ENCODE peak calls at places on chromosomes 3 and 15, in eight cellular contexts. Y is HCT116, D is H1, O is SK-N-MC, P is transverse colon, T is GM23338, M is stomach, N is HepG2. W is an unnamed sample.
A peak's percentile ranks its signal among the peaks of the same experiment; 100 is the strongest.

GRCh38 chr3:36792342-36792741 is 28.0 kb upstream of the DCLK3 start:
- DNase-seq in Y (peak; percentile 24), D (peak; percentile 66), O (no peak), P (no peak), T (peak; percentile 86), M (no peak), N (peak; percentile 30), W (no peak)

GRCh38 chr15:68383161-68384074 is 48.5 kb downstream of the ITGA11 start:
- DNase-seq in Y (peak; percentile 36), D (peak; percentile 55), O (no peak), P (peak; percentile 23), T (peak; percentile 77), M (peak; percentile 26), N (peak; percentile 39), W (peak; percentile 24)

GRCh38 chr3:151817473-151817872 is 3.6 kb downstream of the AADAC start:
- DNase-seq in Y (no peak), D (no peak), O (no peak), P (no peak), T (no peak), M (no peak), N (peak; percentile 80), W (no peak)

GRCh38 chr15:76107169-76107568 is 47.4 kb downstream of the TMEM266 start:
- DNase-seq in Y (no peak), D (no peak), O (no peak), P (no peak), T (no peak), M (no peak), N (no peak), W (no peak)

GRCh38 chr15:48636511-48636910 is 9.0 kb downstream of the FBN1 start:
- DNase-seq in Y (no peak), D (no peak), O (no peak), P (no peak), T (no peak), M (no peak), N (no peak), W (no peak)

GRCh38 chr15:47586653-47587224 is 130.6 kb upstream of the SEMA6D start:
- DNase-seq in Y (no peak), D (no peak), O (peak; percentile 83), P (peak; percentile 71), T (no peak), M (no peak), N (no peak), W (no peak)

GRCh38 chr3:119608591-119608990 is 10.9 kb downstream of the PLA1A start:
- DNase-seq in Y (no peak), D (no peak), O (no peak), P (no peak), T (no peak), M (no peak), N (no peak), W (no peak)

GRCh38 chr3:101333883-101334282 is 13.5 kb upstream of the IMPG2 start:
- DNase-seq in Y (no peak), D (peak; percentile 44), O (no peak), P (no peak), T (no peak), M (no peak), N (no peak), W (no peak)

GRCh38 chr15:80402339-80402738 is 1.8 kb upstream of the ARNT2 start:
- DNase-seq in Y (no peak), D (no peak), O (no peak), P (no peak), T (no peak), M (no peak), N (no peak), W (no peak)

GRCh38 chr3:175070946-175071345 is 211.8 kb downstream of the NAALADL2 start:
- DNase-seq in Y (no peak), D (no peak), O (no peak), P (no peak), T (no peak), M (no peak), N (no peak), W (no peak)

GRCh38 chr3:195823998-195824397 is 12.3 kb upstream of the MUC4 start:
- DNase-seq in Y (no peak), D (no peak), O (no peak), P (peak; percentile 44), T (no peak), M (peak; percentile 63), N (no peak), W (no peak)

GRCh38 chr3:192851821-192852352 is 65.8 kb downstream of the MB21D2 start:
- DNase-seq in Y (peak; percentile 69), D (no peak), O (no peak), P (peak; percentile 81), T (no peak), M (peak; percentile 88), N (peak; percentile 86), W (peak; percentile 83)

GRCh38 chr3:188272481-188273372 is 118.8 kb downstream of the LPP start:
- DNase-seq in Y (no peak), D (no peak), O (no peak), P (no peak), T (no peak), M (no peak), N (peak; percentile 34), W (no peak)

GRCh38 chr15:101810905-101811304 is 1.1 kb upstream of the OR4F15 start:
- DNase-seq in Y (no peak), D (no peak), O (no peak), P (no peak), T (peak; percentile 51), M (no peak), N (no peak), W (no peak)

GRCh38 chr3:97823503-97824004 is 1.7 kb downstream of the CRYBG3 start:
- DNase-seq in Y (no peak), D (no peak), O (no peak), P (no peak), T (no peak), M (no peak), N (no peak), W (no peak)

GRCh38 chr15:40314723-40315276 is 7.1 kb upstream of the PLCB2 start:
- DNase-seq in Y (no peak), D (no peak), O (no peak), P (no peak), T (no peak), M (no peak), N (no peak), W (no peak)

GRCh38 chr15:63380828-63381282 is 791 bp downstream of the CA12 start:
- DNase-seq in Y (no peak), D (no peak), O (no peak), P (no peak), T (no peak), M (no peak), N (no peak), W (no peak)

GRCh38 chr15:63380151-63380827 is 1.4 kb downstream of the CA12 start:
- DNase-seq in Y (no peak), D (no peak), O (no peak), P (no peak), T (no peak), M (no peak), N (no peak), W (no peak)

GRCh38 chr15:63381301-63382192 is at the start of gene CA12:
- DNase-seq in Y (no peak), D (peak; percentile 74), O (no peak), P (peak; percentile 77), T (peak; percentile 77), M (peak; percentile 45), N (peak; percentile 28), W (no peak)

GRCh38 chr15:63378946-63379345 is 2.7 kb downstream of the CA12 start:
- DNase-seq in Y (no peak), D (no peak), O (no peak), P (no peak), T (no peak), M (no peak), N (no peak), W (no peak)

DNA sequence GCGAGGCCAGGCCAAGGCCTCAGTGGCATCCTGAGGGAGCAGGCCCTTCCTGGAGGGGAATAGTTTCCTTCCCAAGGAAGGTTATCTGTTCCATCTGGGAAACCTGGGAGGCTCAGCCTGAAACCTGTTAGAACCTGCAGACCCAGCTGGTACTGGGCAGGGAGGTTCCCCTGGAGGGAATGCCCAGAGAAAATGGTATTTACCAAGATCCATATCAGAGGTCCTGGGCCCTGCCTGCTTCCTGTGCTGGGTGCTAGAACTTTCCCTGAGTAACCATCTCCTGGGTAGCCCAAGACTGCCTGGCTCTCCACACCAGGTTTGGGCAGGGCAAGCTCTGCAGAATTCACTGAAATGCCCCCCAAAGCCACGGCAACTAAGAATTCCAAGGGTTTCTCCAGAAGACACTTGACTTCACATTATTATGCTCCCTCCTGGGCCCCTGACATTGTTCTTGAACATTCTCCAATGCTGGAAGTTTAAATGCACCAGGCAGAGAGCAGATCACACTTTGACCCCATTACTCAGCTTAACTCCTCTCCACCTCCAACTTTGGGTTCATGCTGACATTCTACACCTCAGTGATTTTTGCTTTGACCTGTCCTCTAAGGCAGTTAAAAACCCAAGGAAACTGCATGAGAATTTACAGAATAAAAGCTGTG is 2.0 kb downstream of the CA12 start:
- DNase-seq in Y (no peak), D (no peak), O (no peak), P (no peak), T (no peak), M (no peak), N (no peak), W (no peak)
- H3K27ac ChIP-seq in Y (no peak overlapping the region), D (no peak overlapping the region), O (no peak overlapping the region), P (peak overlapping the region; percentile 48), T (no peak overlapping the region), M (no peak overlapping the region), N (no peak overlapping the region), W (peak overlapping the region; percentile 71)

GRCh38 chr3:125053304-125053699 is 2.5 kb downstream of the HEG1 start:
- DNase-seq in Y (no peak), D (no peak), O (no peak), P (no peak), T (no peak), M (no peak), N (no peak), W (no peak)
- TF ChIP-seq POLR2AphosphoS5 in Y (no peak), D (no peak), O (no peak), P (no peak), T (no peak), M (no peak), N (no peak), W (no peak)

GRCh38 chr15:35437157-35437556 is 108.8 kb downstream of the DPH6 start:
- DNase-seq in Y (peak; percentile 12), D (no peak), O (no peak), P (no peak), T (peak; percentile 54), M (no peak), N (no peak), W (no peak)

GRCh38 chr15:35443376-35443775 is 102.6 kb downstream of the DPH6 start:
- DNase-seq in Y (no peak), D (no peak), O (no peak), P (no peak), T (peak; percentile 2), M (no peak), N (no peak), W (no peak)

GRCh38 chr15:35439291-35439690 is 106.7 kb downstream of the DPH6 start:
- DNase-seq in Y (no peak), D (no peak), O (no peak), P (no peak), T (no peak), M (no peak), N (no peak), W (no peak)

GRCh38 chr15:35442734-35443133 is 103.2 kb downstream of the DPH6 start:
- DNase-seq in Y (no peak), D (no peak), O (no peak), P (no peak), T (no peak), M (no peak), N (no peak), W (no peak)

GRCh38 chr15:35440265-35440664 is 105.7 kb downstream of the DPH6 start:
- DNase-seq in Y (no peak), D (no peak), O (no peak), P (no peak), T (no peak), M (no peak), N (no peak), W (no peak)
- H3K27ac ChIP-seq in Y (no peak overlapping the region), D (no peak overlapping the region), O (no peak overlapping the region), P (no peak overlapping the region), T (no peak overlapping the region), M (no peak overlapping the region), N (no peak overlapping the region), W (no peak overlapping the region)

GRCh38 chr3:71453822-71454512 is 129.6 kb downstream of the FOXP1 start:
- DNase-seq in Y (no peak), D (no peak), O (no peak), P (no peak), T (no peak), M (no peak), N (peak; percentile 16), W (no peak)
- TF ChIP-seq POLR2AphosphoS5 in Y (no peak), D (no peak), O (no peak), P (no peak), T (no peak), M (no peak), N (no peak), W (no peak)

W was measured in suprapubic skin.